ENCODE peak calls at places on chromosomes 4 and X, in five cellular contexts. One of them, this sample, is unnamed.

GRCh38 chr4:576991-577498 is 950 bp upstream of the TMEM271 start:
- DNase-seq in tibial nerve: no peak
- DNase-seq in A549: no peak
- DNase-seq in HepG2: no peak
- DNase-seq in ovary: no peak
- DNase-seq in this sample: no peak

GRCh38 chr4:5922556-5922955 is 29.7 kb upstream of the CRMP1 start:
- DNase-seq in ovary: no peak
- DNase-seq in tibial nerve: no peak
- DNase-seq in HepG2: no peak
- DNase-seq in A549: no peak
- DNase-seq in this sample: no peak

GRCh38 chr4:125832161-125832560 is 517.4 kb downstream of the FAT4 start:
- DNase-seq in HepG2: no peak
- DNase-seq in tibial nerve: no peak
- DNase-seq in ovary: no peak
- DNase-seq in A549: no peak
- DNase-seq in this sample: no peak

GRCh38 chrX:149060921-149061320 is 444.2 kb downstream of the IDS start:
- DNase-seq in tibial nerve: no peak
- DNase-seq in ovary: no peak
- DNase-seq in A549: no peak
- DNase-seq in HepG2: no peak
- DNase-seq in this sample: no peak

GRCh38 chr4:52873191-52873590 is 11.1 kb downstream of the RASL11B start:
- DNase-seq in ovary: no peak
- DNase-seq in A549: no peak
- DNase-seq in tibial nerve: no peak
- DNase-seq in HepG2: no peak
- DNase-seq in this sample: no peak

GRCh38 chr4:13982008-13982407 is 354.5 kb upstream of the BOD1L1 start:
- DNase-seq in HepG2: no peak
- DNase-seq in tibial nerve: no peak
- DNase-seq in ovary: no peak
- DNase-seq in A549: no peak
- DNase-seq in this sample: no peak

GRCh38 chr4:110062166-110062565 is 136.2 kb downstream of the ELOVL6 start:
- DNase-seq in HepG2: no peak
- DNase-seq in ovary: no peak
- DNase-seq in tibial nerve: no peak
- DNase-seq in A549: no peak
- DNase-seq in this sample: no peak

GRCh38 chr4:75939890-75940691 is 722 bp downstream of the NAAA start:
- DNase-seq in tibial nerve: peak
- DNase-seq in ovary: peak
- DNase-seq in HepG2: peak
- DNase-seq in A549: peak
- DNase-seq in this sample: peak

GRCh38 chr4:184775854-184776555 is 42.1 kb upstream of the CENPU start:
- DNase-seq in ovary: no peak
- DNase-seq in tibial nerve: no peak
- DNase-seq in HepG2: no peak
- DNase-seq in A549: no peak
- DNase-seq in this sample: no peak

GRCh38 chrX:81957318-81957717 is 755.4 kb downstream of the SH3BGRL start:
- DNase-seq in ovary: no peak
- DNase-seq in A549: no peak
- DNase-seq in tibial nerve: no peak
- DNase-seq in HepG2: no peak
- DNase-seq in this sample: no peak

GRCh38 chrX:11406109-11406755 is 113.0 kb downstream of the AMELX start:
- DNase-seq in A549: no peak
- DNase-seq in tibial nerve: no peak
- DNase-seq in HepG2: no peak
- DNase-seq in ovary: no peak
- DNase-seq in this sample: no peak

GRCh38 chr4:10079256-10079655 is 37.3 kb downstream of the WDR1 start:
- DNase-seq in A549: no peak
- DNase-seq in ovary: no peak
- DNase-seq in tibial nerve: no peak
- DNase-seq in HepG2: no peak
- DNase-seq in this sample: peak

GRCh38 chrX:138856881-138857280 is 145.4 kb upstream of the FGF13 start:
- DNase-seq in ovary: no peak
- DNase-seq in A549: no peak
- DNase-seq in tibial nerve: no peak
- DNase-seq in HepG2: no peak
- DNase-seq in this sample: no peak

GRCh38 chrX:69503835-69504625 is at the start of gene NALF2:
- DNase-seq in HepG2: peak
- DNase-seq in A549: peak
- DNase-seq in ovary: peak
- DNase-seq in tibial nerve: no peak
- DNase-seq in this sample: peak

GRCh38 chrX:68699960-68700746 is 52.7 kb downstream of the STARD8 start:
- DNase-seq in A549: no peak
- DNase-seq in tibial nerve: no peak
- DNase-seq in HepG2: no peak
- DNase-seq in ovary: no peak
- DNase-seq in this sample: no peak

GRCh38 chrX:150575415-150575814 is 7.0 kb downstream of the MTM1 start:
- DNase-seq in HepG2: no peak
- DNase-seq in ovary: no peak
- DNase-seq in A549: no peak
- DNase-seq in tibial nerve: no peak
- DNase-seq in this sample: no peak

GRCh38 chr4:159046683-159047082 is 56.2 kb upstream of the RAPGEF2 start:
- DNase-seq in A549: no peak
- DNase-seq in tibial nerve: no peak
- DNase-seq in ovary: no peak
- DNase-seq in HepG2: peak
- DNase-seq in this sample: no peak
- TF ChIP-seq EP300 in A549: no peak
- TF ChIP-seq EP300 in tibial nerve: no peak
- TF ChIP-seq EP300 in ovary: no peak
- TF ChIP-seq EP300 in HepG2: no peak
- TF ChIP-seq EP300 in this sample: no peak

DNA sequence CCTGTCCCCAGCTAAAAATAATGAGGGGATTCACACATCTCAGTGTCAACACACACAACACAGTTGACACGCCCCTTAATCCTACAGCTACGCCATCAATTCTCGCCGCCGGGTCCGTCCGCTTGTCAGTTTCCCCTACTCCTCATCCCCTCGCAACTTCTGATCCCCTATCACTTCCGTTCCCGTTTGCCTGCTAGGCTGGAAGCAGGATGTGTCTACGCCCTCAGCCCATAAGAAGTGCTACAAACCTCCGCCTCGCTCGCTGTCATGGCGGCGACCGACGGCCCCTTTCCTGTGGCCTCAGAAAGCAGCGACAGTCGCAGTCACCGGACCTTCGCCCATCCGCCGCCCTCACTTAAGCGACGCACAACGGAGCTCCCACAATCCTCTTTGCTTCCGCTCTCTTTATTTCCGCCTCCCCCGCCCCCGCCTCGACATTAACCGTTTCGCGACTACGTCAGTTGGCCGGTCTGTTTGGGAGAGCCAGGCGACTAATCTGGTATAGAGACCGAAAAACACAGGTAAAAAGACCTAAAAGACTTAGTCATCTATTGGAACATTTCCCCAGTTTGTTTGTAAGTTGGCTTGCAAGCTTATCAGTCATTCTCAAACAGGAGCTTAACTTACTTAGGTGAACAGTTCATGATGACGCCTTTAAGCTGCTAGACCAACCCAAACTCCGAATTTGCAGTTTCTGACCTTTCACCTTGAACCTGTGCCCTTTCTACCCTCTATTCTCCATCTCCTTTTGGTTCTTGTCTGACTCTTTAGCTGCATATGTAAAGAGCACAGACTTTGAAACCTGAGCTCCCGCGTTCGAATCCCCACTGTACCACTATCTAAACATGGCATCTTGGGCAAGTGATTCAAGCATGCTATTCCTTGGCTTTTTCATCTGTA is at the start of gene SLC25A53:
- DNase-seq in HepG2: peak
- DNase-seq in ovary: peak
- DNase-seq in tibial nerve: peak
- DNase-seq in A549: peak
- DNase-seq in this sample: peak
- TF ChIP-seq EP300 in HepG2: no peak
- TF ChIP-seq EP300 in ovary: no peak
- TF ChIP-seq EP300 in tibial nerve: no peak
- TF ChIP-seq EP300 in A549: no peak
- TF ChIP-seq EP300 in this sample: no peak

GRCh38 chr4:20062054-20062453 is 189.7 kb upstream of the SLIT2 start:
- DNase-seq in HepG2: no peak
- DNase-seq in ovary: no peak
- DNase-seq in A549: no peak
- DNase-seq in tibial nerve: no peak
- DNase-seq in this sample: no peak
- TF ChIP-seq EP300 in HepG2: no peak
- TF ChIP-seq EP300 in ovary: no peak
- TF ChIP-seq EP300 in A549: no peak
- TF ChIP-seq EP300 in tibial nerve: no peak
- TF ChIP-seq EP300 in this sample: no peak

GRCh38 chrX:23797371-23798128 is 14.6 kb downstream of the SAT1 start:
- DNase-seq in tibial nerve: no peak
- DNase-seq in HepG2: no peak
- DNase-seq in ovary: no peak
- DNase-seq in A549: no peak
- DNase-seq in this sample: no peak
- TF ChIP-seq EP300 in tibial nerve: no peak
- TF ChIP-seq EP300 in HepG2: no peak
- TF ChIP-seq EP300 in ovary: no peak
- TF ChIP-seq EP300 in A549: no peak
- TF ChIP-seq EP300 in this sample: no peak

GRCh38 chr4:37889849-37890500 is 909 bp upstream of the TBC1D1 start:
- DNase-seq in ovary: peak
- DNase-seq in HepG2: no peak
- DNase-seq in tibial nerve: no peak
- DNase-seq in A549: no peak
- DNase-seq in this sample: no peak
- TF ChIP-seq EP300 in ovary: no peak
- TF ChIP-seq EP300 in HepG2: no peak
- TF ChIP-seq EP300 in tibial nerve: no peak
- TF ChIP-seq EP300 in A549: no peak
- TF ChIP-seq EP300 in this sample: no peak

GRCh38 chrX:154399527-154400368 is 1.6 kb downstream of the RPL10 start:
- DNase-seq in ovary: no peak
- DNase-seq in tibial nerve: no peak
- DNase-seq in HepG2: no peak
- DNase-seq in A549: no peak
- DNase-seq in this sample: no peak

GRCh38 chrX:154397888-154398667 is at the start of gene RPL10:
- DNase-seq in A549: peak
- DNase-seq in ovary: peak
- DNase-seq in HepG2: peak
- DNase-seq in tibial nerve: peak
- DNase-seq in this sample: peak

GRCh38 chrX:154401045-154401799 is 3.0 kb downstream of the RPL10 start:
- DNase-seq in A549: no peak
- DNase-seq in HepG2: peak
- DNase-seq in ovary: no peak
- DNase-seq in tibial nerve: no peak
- DNase-seq in this sample: no peak

GRCh38 chrX:154398668-154399526 is 720 bp downstream of the RPL10 start:
- DNase-seq in ovary: peak
- DNase-seq in HepG2: peak
- DNase-seq in tibial nerve: peak
- DNase-seq in A549: no peak
- DNase-seq in this sample: peak

DNA sequence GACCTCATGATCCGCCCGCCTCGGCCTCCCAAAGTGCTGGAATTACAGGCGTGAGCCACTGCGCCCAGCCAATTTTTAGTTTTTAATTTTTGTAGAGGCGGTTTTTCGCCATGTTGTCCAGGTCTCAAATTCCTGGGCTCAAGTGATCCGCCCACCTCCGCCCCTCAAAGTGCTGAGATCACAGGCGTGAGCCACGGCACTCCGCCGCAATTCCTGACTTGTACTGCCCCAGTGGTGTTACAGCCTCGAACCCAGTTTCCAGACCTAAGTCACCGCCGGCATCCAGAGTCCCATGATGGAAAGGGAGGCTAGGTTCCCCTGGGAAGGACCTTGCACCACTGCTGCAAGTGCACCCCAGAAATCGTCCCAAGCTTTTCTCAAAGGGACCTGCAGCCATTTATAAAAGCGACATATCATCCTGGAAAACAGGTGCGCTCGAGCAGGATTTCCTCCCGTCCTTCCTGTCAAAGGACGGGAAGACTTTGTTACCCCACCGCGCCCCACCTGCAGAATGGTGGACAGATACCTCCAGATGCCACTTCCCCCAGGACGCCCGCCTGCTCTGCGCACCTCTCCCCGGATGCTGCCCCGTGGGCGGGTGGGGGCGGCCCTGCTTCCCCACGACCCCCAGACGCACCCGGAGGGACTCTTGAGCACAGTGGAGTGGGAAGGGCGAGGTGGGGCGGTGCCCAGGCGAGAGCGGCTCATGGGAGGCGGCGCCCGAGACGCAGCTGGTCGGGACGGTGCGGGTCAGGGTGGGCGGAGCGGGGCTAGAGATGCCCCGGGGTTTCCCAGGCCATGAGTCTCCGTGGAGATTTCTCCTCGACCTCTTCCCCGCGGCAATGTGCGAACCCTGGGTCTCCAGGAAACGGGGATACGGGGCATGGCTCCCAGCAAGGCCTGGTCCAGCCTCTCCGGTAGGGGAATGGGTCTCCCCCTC is 959 bp upstream of the RPL10 start:
- DNase-seq in ovary: peak
- DNase-seq in A549: peak
- DNase-seq in HepG2: peak
- DNase-seq in tibial nerve: peak
- DNase-seq in this sample: peak
- TF ChIP-seq EP300 in ovary: no peak
- TF ChIP-seq EP300 in A549: no peak
- TF ChIP-seq EP300 in HepG2: no peak
- TF ChIP-seq EP300 in tibial nerve: no peak
- TF ChIP-seq EP300 in this sample: no peak

GRCh38 chrX:49995795-49996455 is 73.5 kb downstream of the CLCN5 start:
- DNase-seq in tibial nerve: no peak
- DNase-seq in HepG2: peak
- DNase-seq in ovary: no peak
- DNase-seq in A549: no peak
- DNase-seq in this sample: no peak

GRCh38 chrX:49993661-49994060 is 71.3 kb downstream of the CLCN5 start:
- DNase-seq in HepG2: no peak
- DNase-seq in tibial nerve: no peak
- DNase-seq in ovary: peak
- DNase-seq in A549: no peak
- DNase-seq in this sample: no peak

GRCh38 chrX:49992809-49993208 is 70.4 kb downstream of the CLCN5 start:
- DNase-seq in HepG2: no peak
- DNase-seq in ovary: no peak
- DNase-seq in A549: no peak
- DNase-seq in tibial nerve: no peak
- DNase-seq in this sample: no peak

GRCh38 chrX:49991718-49992117 is 69.3 kb downstream of the CLCN5 start:
- DNase-seq in tibial nerve: no peak
- DNase-seq in ovary: no peak
- DNase-seq in HepG2: no peak
- DNase-seq in A549: no peak
- DNase-seq in this sample: no peak

GRCh38 chrX:49995021-49995731 is 72.8 kb downstream of the CLCN5 start:
- DNase-seq in HepG2: peak
- DNase-seq in ovary: no peak
- DNase-seq in A549: peak
- DNase-seq in tibial nerve: no peak
- DNase-seq in this sample: no peak
- TF ChIP-seq EP300 in HepG2: no peak
- TF ChIP-seq EP300 in ovary: no peak
- TF ChIP-seq EP300 in A549: no peak
- TF ChIP-seq EP300 in tibial nerve: no peak
- TF ChIP-seq EP300 in this sample: no peak